ENCODE peak calls at places on chromosomes 7 and 10, in six cellular contexts. F is body of pancreas, Z is hepatocyte, A is upper lobe of right lung, J is tibial nerve, T is gastrocnemius medialis. X is an unnamed sample.

GRCh38 chr7:137946015-137946414 is 55.9 kb downstream of the CREB3L2 start:
- DNase-seq in Z (no peak), T (no peak), J (no peak), F (no peak), A (no peak), X (no peak)

GRCh38 chr7:12315049-12315448 is 88.6 kb downstream of the VWDE start:
- DNase-seq in F (no peak), A (no peak), J (no peak), T (no peak), Z (peak; percentile 23), X (no peak)

GRCh38 chr7:94239661-94240234 is 154.9 kb upstream of the COL1A2 start:
- DNase-seq in T (no peak), J (no peak), Z (no peak), F (no peak), A (peak; percentile 73), X (no peak)

GRCh38 chr7:140625908-140626868 is 14.4 kb downstream of the DENND2A start:
- DNase-seq in F (peak; percentile 54), Z (peak; percentile 86), T (peak; percentile 81), J (peak; percentile 96), A (peak; percentile 73), X (peak; percentile 79)

GRCh38 chr10:30413996-30414576 is 19.9 kb upstream of the MAP3K8 start:
- DNase-seq in F (peak; percentile 25), Z (peak; percentile 78), T (no peak), J (peak; percentile 62), A (no peak), X (no peak)

GRCh38 chr10:119341236-119342016 is 134.1 kb downstream of the GRK5 start:
- DNase-seq in J (no peak), F (no peak), T (no peak), A (peak; percentile 43), Z (peak; percentile 77), X (no peak)

GRCh38 chr7:25852249-25852994 is 299.6 kb upstream of the NFE2L3 start:
- DNase-seq in Z (peak; percentile 73), T (no peak), A (no peak), J (no peak), F (no peak), X (peak; percentile 17)

GRCh38 chr10:82759050-82759449 is 884.1 kb downstream of the NRG3 start:
- DNase-seq in Z (no peak), T (no peak), F (no peak), J (no peak), A (no peak), X (no peak)

GRCh38 chr7:158740013-158740656 is 35.5 kb upstream of the NCAPG2 start:
- DNase-seq in J (peak; percentile 5), A (no peak), Z (peak; percentile 73), F (no peak), T (no peak), X (no peak)

GRCh38 chr10:118723467-118723866 is 31.3 kb downstream of the CACUL1 start:
- DNase-seq in A (no peak), T (no peak), J (no peak), F (no peak), Z (no peak), X (no peak)

GRCh38 chr10:4242561-4243035 is 457.6 kb upstream of the KLF6 start:
- DNase-seq in A (no peak), T (no peak), J (peak; percentile 40), Z (no peak), F (no peak), X (no peak)

GRCh38 chr10:76973091-76973514 is 664.5 kb downstream of the KCNMA1 start:
- DNase-seq in Z (peak; percentile 19), J (no peak), F (no peak), T (no peak), A (no peak), X (no peak)

GRCh38 chr10:24723788-24724380 is at the start of gene ARHGAP21:
- DNase-seq in A (peak; percentile 85), Z (peak; percentile 84), F (peak; percentile 67), T (peak; percentile 69), J (peak; percentile 73), X (peak; percentile 71)

GRCh38 chr10:14023612-14024348 is 306.9 kb downstream of the FRMD4A start:
- DNase-seq in A (no peak), J (no peak), T (no peak), F (no peak), Z (no peak), X (no peak)

GRCh38 chr10:71729023-71729649 is 9.6 kb upstream of the C10orf105 start:
- DNase-seq in A (peak; percentile 79), T (peak; percentile 40), Z (no peak), J (no peak), F (no peak), X (peak; percentile 88)

GRCh38 chr7:37037286-37037685 is 313.0 kb upstream of the AOAH start:
- DNase-seq in T (no peak), Z (no peak), F (no peak), A (no peak), J (no peak), X (no peak)

GRCh38 chr10:72257051-72257892 is 16.5 kb upstream of the DDIT4 start:
- DNase-seq in F (no peak), J (no peak), T (no peak), A (no peak), Z (no peak), X (no peak)

GRCh38 chr7:16028103-16028502 is 341.6 kb upstream of the MEOX2 start:
- DNase-seq in Z (no peak), J (peak; percentile 25), A (no peak), T (no peak), F (no peak), X (no peak)

GRCh38 chr7:99090811-99091582 is 52.9 kb downstream of the SMURF1 start:
- DNase-seq in A (no peak), Z (no peak), F (no peak), J (no peak), T (no peak), X (no peak)

GRCh38 chr7:2709553-2710165 is 21.7 kb downstream of the AMZ1 start:
- DNase-seq in T (peak; percentile 46), F (peak; percentile 71), A (peak; percentile 87), J (peak; percentile 44), Z (peak; percentile 82), X (peak; percentile 71)

GRCh38 chr7:103009466-103010219 is 65.0 kb downstream of the FBXL13 start:
- DNase-seq in A (no peak), F (peak; percentile 19), J (no peak), T (no peak), Z (no peak), X (no peak)

GRCh38 chr10:1509003-1509402 is 228.3 kb downstream of the ADARB2 start:
- DNase-seq in F (no peak), Z (no peak), T (no peak), J (no peak), A (no peak), X (no peak)

GRCh38 chr7:158015403-158016116 is 572.1 kb downstream of the PTPRN2 start:
- DNase-seq in F (no peak), J (no peak), Z (no peak), T (no peak), A (peak; percentile 36), X (no peak)

GRCh38 chr10:103648951-103649532 is 155.5 kb downstream of the NEURL1 start:
- DNase-seq in A (no peak), J (no peak), T (peak; percentile 99), F (no peak), Z (no peak), X (peak; percentile 45)

GRCh38 chr10:33669861-33670385 is 335.5 kb upstream of the NRP1 start:
- DNase-seq in T (no peak), F (no peak), A (no peak), J (no peak), Z (no peak), X (no peak)

GRCh38 chr7:86653919-86654659 is 10.4 kb downstream of the GRM3 start:
- DNase-seq in Z (no peak), F (peak; percentile 26), T (no peak), A (peak; percentile 60), J (no peak), X (no peak)

GRCh38 chr10:78375854-78376785 is 342.5 kb downstream of the RPS24 start:
- DNase-seq in T (no peak), F (no peak), J (no peak), A (no peak), Z (peak; percentile 24), X (no peak)

GRCh38 chr10:103153302-103153759 is 39.7 kb downstream of the NT5C2 start:
- DNase-seq in A (no peak), T (no peak), J (peak; percentile 19), Z (no peak), F (peak; percentile 25), X (no peak)

GRCh38 chr7:628826-629225 is 97.7 kb upstream of the DNAAF5 start:
- DNase-seq in F (no peak), Z (no peak), J (no peak), T (no peak), A (peak; percentile 39), X (no peak)

GRCh38 chr7:149171894-149172533 is 23.3 kb upstream of the ZNF282 start:
- DNase-seq in J (no peak), A (no peak), F (no peak), Z (no peak), T (no peak), X (no peak)

GRCh38 chr7:134996097-134996550 is 9.8 kb downstream of the AGBL3 start:
- DNase-seq in Z (peak; percentile 10), J (no peak), T (no peak), F (no peak), A (no peak), X (peak; percentile 52)

GRCh38 chr10:69577268-69578232 is 4.3 kb upstream of the NEUROG3 start:
- DNase-seq in T (no peak), A (no peak), Z (no peak), F (no peak), J (no peak), X (no peak)
- H3K4me3 ChIP-seq in T (no peak overlapping the region), A (no peak overlapping the region), Z (no peak overlapping the region), F (no peak overlapping the region), J (no peak overlapping the region), X (no peak overlapping the region)

GRCh38 chr10:75707080-75707840 is 275.8 kb downstream of the LRMDA start:
- DNase-seq in A (no peak), Z (no peak), T (no peak), F (no peak), J (no peak), X (no peak)
- H3K4me1 ChIP-seq in A (no peaks in the 10 kb centered on the region), Z (peaks cover 14% of the 10 kb centered on the region), T (no peaks in the 10 kb centered on the region), F (no peaks in the 10 kb centered on the region), J (peaks cover 5% of the 10 kb centered on the region), X (no peaks in the 10 kb centered on the region)

GRCh38 chr10:127041561-127041960 is 136.3 kb downstream of the DOCK1 start:
- DNase-seq in F (no peak), Z (no peak), J (no peak), T (no peak), A (no peak), X (no peak)
- TF ChIP-seq CTCF in F (no peak), Z (no peak), J (no peak), T (no peak), A (no peak), X (no peak)

GRCh38 chr7:7425321-7425720 is 110.4 kb downstream of the COL28A1 start:
- DNase-seq in T (no peak), J (no peak), A (no peak), F (no peak), Z (no peak), X (no peak)

GRCh38 chr7:7421850-7422249 is 113.8 kb downstream of the COL28A1 start:
- DNase-seq in J (no peak), A (no peak), Z (no peak), F (no peak), T (no peak), X (no peak)

GRCh38 chr7:7422641-7423040 is 113.0 kb downstream of the COL28A1 start:
- DNase-seq in J (no peak), Z (no peak), F (no peak), A (no peak), T (no peak), X (no peak)

GRCh38 chr7:7426686-7427085 is 109.0 kb downstream of the COL28A1 start:
- DNase-seq in J (no peak), F (no peak), Z (no peak), A (no peak), T (no peak), X (no peak)

GRCh38 chr7:7424151-7424873 is 111.4 kb downstream of the COL28A1 start:
- DNase-seq in F (peak; percentile 63), J (peak; percentile 80), A (no peak), Z (peak; percentile 80), T (peak; percentile 33), X (peak; percentile 69)
- H3K4me3 ChIP-seq in F (no peak overlapping the region), J (peak overlapping the region; percentile 27), A (peak overlapping the region; percentile 51), Z (no peak overlapping the region), T (peak overlapping the region; percentile 48), X (peak overlapping the region; percentile 57)